ENCODE peak calls at places on chromosomes 12 and 14, in six cellular contexts. Z, X, Y, B, N and U are unnamed samples.
A peak's percentile ranks its signal among the peaks of the same experiment; 100 is the strongest.

GRCh38 chr12:80509781-80510556 is 65.9 kb downstream of the PTPRQ start:
- DNase-seq in Z (no peak), X (peak; percentile 23), Y (peak; percentile 19), B (no peak), N (peak; percentile 75), U (peak; percentile 96)

GRCh38 chr12:59115526-59115925 is 195.2 kb upstream of the LRIG3 start:
- DNase-seq in Z (no peak), X (no peak), Y (no peak), B (no peak), N (peak; percentile 56), U (peak; percentile 53)

GRCh38 chr14:72788972-72789728 is 104.8 kb downstream of the DPF3 start:
- DNase-seq in Z (no peak), X (no peak), Y (peak; percentile 76), B (no peak), N (no peak), U (no peak)

GRCh38 chr14:62824086-62824485 is 221.2 kb downstream of the KCNH5 start:
- DNase-seq in Z (no peak), X (no peak), Y (no peak), B (no peak), N (peak; percentile 64), U (no peak)

GRCh38 chr12:85720308-85721033 is 115.7 kb downstream of the RASSF9 start:
- DNase-seq in Z (no peak), X (no peak), Y (no peak), B (no peak), N (no peak), U (no peak)

GRCh38 chr12:52628841-52629240 is 10.5 kb upstream of the KRT73 start:
- DNase-seq in Z (no peak), X (no peak), Y (no peak), B (no peak), N (no peak), U (no peak)

GRCh38 chr12:52581481-52581880 is 7.8 kb upstream of the KRT74 start:
- DNase-seq in Z (no peak), X (peak; percentile 7), Y (no peak), B (no peak), N (peak; percentile 45), U (peak; percentile 53)

GRCh38 chr14:28157887-28158791 is 608.4 kb upstream of the FOXG1 start:
- DNase-seq in Z (no peak), X (no peak), Y (no peak), B (no peak), N (no peak), U (no peak)

GRCh38 chr12:54217774-54218221 is 29.0 kb upstream of the SMUG1 start:
- DNase-seq in Z (no peak), X (no peak), Y (no peak), B (no peak), N (no peak), U (no peak)

GRCh38 chr12:65756956-65757511 is 67.2 kb upstream of the HMGA2 start:
- DNase-seq in Z (no peak), X (no peak), Y (no peak), B (no peak), N (peak; percentile 27), U (peak; percentile 35)

GRCh38 chr12:57169969-57170368 is 22.6 kb upstream of the LRP1-AS start:
- DNase-seq in Z (no peak), X (no peak), Y (no peak), B (no peak), N (no peak), U (no peak)
- TF ChIP-seq CTCF in Z (no peak), X (no peak), Y (no peak), B (no peak), N (no peak), U (no peak)

DNA sequence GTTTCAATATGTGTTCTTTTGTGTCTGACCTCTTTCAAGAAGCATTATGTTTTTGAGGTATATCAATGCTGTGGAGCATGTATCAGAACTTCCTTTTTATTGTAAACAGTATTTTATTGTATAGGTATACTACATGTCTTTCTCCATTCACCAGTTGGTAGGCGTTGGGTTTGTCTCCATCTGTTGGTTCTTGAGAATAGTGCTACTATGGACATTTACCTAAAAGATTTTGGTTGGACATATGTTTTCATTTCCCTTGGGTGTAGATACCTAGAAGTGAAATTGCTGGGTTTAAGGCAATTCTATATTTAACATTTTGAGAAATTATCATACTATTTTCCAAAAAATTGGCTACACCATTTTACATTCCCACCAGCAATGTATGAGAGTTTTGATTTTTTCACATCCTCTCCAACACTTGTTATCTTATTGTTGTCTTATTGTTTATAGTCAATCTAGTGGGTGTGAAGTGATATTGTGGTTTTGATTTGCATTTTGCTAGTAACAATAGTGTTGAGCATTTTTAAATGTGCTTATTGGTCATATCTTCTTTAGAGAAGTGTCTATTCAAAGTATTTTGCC is 409.2 kb downstream of the IPO8 start:
- DNase-seq in Z (no peak), X (no peak), Y (peak; percentile 33), B (peak; percentile 22), N (peak; percentile 36), U (peak; percentile 60)
- TF ChIP-seq CTCF in Z (no peak), X (peak; percentile 39), Y (peak; percentile 83), B (peak; percentile 66), N (peak; percentile 42), U (peak; percentile 72)

DNA sequence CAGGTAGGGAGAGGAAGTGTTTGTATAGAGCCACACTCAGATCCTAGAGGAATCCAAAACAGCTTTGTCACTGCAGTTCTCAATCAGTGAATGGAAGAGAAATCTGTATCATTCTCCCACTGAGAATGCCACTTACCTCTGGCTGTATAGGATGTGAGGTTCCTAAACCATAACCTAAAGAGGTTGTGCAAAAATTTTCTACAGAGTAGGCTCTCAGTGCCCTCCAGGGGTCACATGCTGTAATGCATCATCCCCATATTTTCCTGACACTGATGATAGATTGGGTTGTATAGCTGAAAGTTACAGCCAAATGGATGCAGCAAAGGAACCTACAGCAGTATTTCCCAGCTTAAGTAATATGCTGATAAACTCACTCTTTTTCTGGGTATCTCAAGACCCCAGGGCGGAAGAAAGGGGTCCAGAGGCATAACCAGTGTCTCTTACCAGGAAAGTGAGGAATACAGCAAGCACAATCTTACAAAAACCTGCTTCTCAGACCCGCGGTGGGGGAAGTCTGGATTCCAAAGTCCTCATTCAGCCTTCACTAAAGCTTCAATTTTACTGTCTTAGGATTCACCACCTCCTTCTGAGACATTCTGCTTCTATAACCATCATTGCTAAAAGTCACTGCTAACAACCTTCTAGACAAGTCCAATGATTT is 3.8 kb downstream of the BCDIN3D start:
- DNase-seq in Z (no peak), X (no peak), Y (peak; percentile 52), B (peak; percentile 22), N (peak; percentile 21), U (peak; percentile 54)
- TF ChIP-seq CTCF in Z (peak; percentile 53), X (peak; percentile 66), Y (peak; percentile 93), B (peak; percentile 84), N (peak; percentile 56), U (peak; percentile 77)

DNA sequence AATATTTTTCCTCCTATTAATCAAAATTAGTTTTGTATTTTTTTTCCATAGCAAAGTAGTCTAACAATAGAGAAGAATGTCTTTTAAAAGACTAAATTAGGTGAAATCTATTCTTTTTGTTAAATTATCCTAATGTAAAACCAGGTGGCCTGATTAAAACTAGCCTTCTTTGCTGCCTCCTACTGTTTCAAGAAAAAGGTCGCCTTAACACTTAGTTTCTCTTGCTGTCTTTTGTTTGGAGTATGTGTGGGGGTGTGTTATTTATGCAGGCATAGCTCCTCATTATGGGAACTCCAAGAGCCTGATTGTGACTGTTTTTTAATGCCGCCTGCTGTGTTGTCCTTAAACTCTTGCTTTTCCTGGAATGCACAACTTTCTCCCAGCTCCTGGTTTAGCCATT is 855.3 kb downstream of the DIO2 start:
- DNase-seq in Z (no peak), X (no peak), Y (no peak), B (no peak), N (peak; percentile 22), U (peak; percentile 19)
- TF ChIP-seq CTCF in Z (no peak), X (no peak), Y (no peak), B (no peak), N (peak; percentile 15), U (no peak)

GRCh38 chr12:117155278-117156060 is 34.8 kb downstream of the FBXO21 start:
- DNase-seq in Z (peak; percentile 77), X (no peak), Y (peak; percentile 64), B (peak; percentile 95), N (peak; percentile 46), U (peak; percentile 36)
- TF ChIP-seq CTCF in Z (no peak), X (peak; percentile 72), Y (peak; percentile 75), B (peak; percentile 93), N (peak; percentile 53), U (peak; percentile 50)